ENCODE peak calls at places on chromosomes 12 and 14, in four cellular contexts. One of them, this sample, is unnamed.
A peak's percentile ranks its signal among the peaks of the same experiment; 100 is the strongest.

GRCh38 chr14:58109761-58110160 is 42.3 kb downstream of the ARMH4 start:
- DNase-seq in activated CD4-positive, alpha-beta T cell treated with anti-CD3 and anti-CD28 coated beads for 48 hours: no peak
- DNase-seq in CD4-positive, alpha-beta T cell: no peak
- DNase-seq in HCT116: no peak
- DNase-seq in this sample: no peak

GRCh38 chr12:70366581-70367267 is 634 bp downstream of the KCNMB4 start:
- DNase-seq in activated CD4-positive, alpha-beta T cell treated with anti-CD3 and anti-CD28 coated beads for 48 hours: peak; percentile 64
- DNase-seq in CD4-positive, alpha-beta T cell: peak; percentile 58
- DNase-seq in HCT116: peak; percentile 37
- DNase-seq in this sample: no peak

GRCh38 chr12:79919762-79920161 is 15.1 kb downstream of the PPP1R12A start:
- DNase-seq in activated CD4-positive, alpha-beta T cell treated with anti-CD3 and anti-CD28 coated beads for 48 hours: no peak
- DNase-seq in CD4-positive, alpha-beta T cell: no peak
- DNase-seq in HCT116: no peak
- DNase-seq in this sample: no peak

GRCh38 chr14:65352964-65353530 is 59.5 kb upstream of the FUT8 start:
- DNase-seq in activated CD4-positive, alpha-beta T cell treated with anti-CD3 and anti-CD28 coated beads for 48 hours: peak; percentile 37
- DNase-seq in CD4-positive, alpha-beta T cell: no peak
- DNase-seq in HCT116: peak; percentile 51
- DNase-seq in this sample: no peak

GRCh38 chr14:23114669-23115491 is 4.2 kb downstream of the CEBPE start:
- DNase-seq in activated CD4-positive, alpha-beta T cell treated with anti-CD3 and anti-CD28 coated beads for 48 hours: no peak
- DNase-seq in CD4-positive, alpha-beta T cell: no peak
- DNase-seq in HCT116: peak; percentile 42
- DNase-seq in this sample: no peak

GRCh38 chr12:102873077-102873476 is 44.0 kb downstream of the PAH start:
- DNase-seq in activated CD4-positive, alpha-beta T cell treated with anti-CD3 and anti-CD28 coated beads for 48 hours: no peak
- DNase-seq in CD4-positive, alpha-beta T cell: no peak
- DNase-seq in HCT116: no peak
- DNase-seq in this sample: no peak

GRCh38 chr12:53258541-53259539 is 9.3 kb upstream of the ESPL1 start:
- DNase-seq in activated CD4-positive, alpha-beta T cell treated with anti-CD3 and anti-CD28 coated beads for 48 hours: no peak
- DNase-seq in CD4-positive, alpha-beta T cell: no peak
- DNase-seq in HCT116: no peak
- DNase-seq in this sample: no peak

GRCh38 chr14:80055912-80056801 is 155.1 kb downstream of the DIO2 start:
- DNase-seq in activated CD4-positive, alpha-beta T cell treated with anti-CD3 and anti-CD28 coated beads for 48 hours: peak; percentile 3
- DNase-seq in CD4-positive, alpha-beta T cell: no peak
- DNase-seq in HCT116: no peak
- DNase-seq in this sample: peak; percentile 25

GRCh38 chr12:3032161-3032560 is 45.0 kb upstream of the TSPAN9 start:
- DNase-seq in activated CD4-positive, alpha-beta T cell treated with anti-CD3 and anti-CD28 coated beads for 48 hours: no peak
- DNase-seq in CD4-positive, alpha-beta T cell: no peak
- DNase-seq in HCT116: no peak
- DNase-seq in this sample: no peak

GRCh38 chr14:22420598-22421186 is 168.3 kb downstream of the DAD1 start:
- DNase-seq in activated CD4-positive, alpha-beta T cell treated with anti-CD3 and anti-CD28 coated beads for 48 hours: no peak
- DNase-seq in CD4-positive, alpha-beta T cell: no peak
- DNase-seq in HCT116: no peak
- DNase-seq in this sample: no peak

GRCh38 chr12:50249464-50250229 is 33.7 kb downstream of the LIMA1 start:
- DNase-seq in activated CD4-positive, alpha-beta T cell treated with anti-CD3 and anti-CD28 coated beads for 48 hours: peak; percentile 15
- DNase-seq in CD4-positive, alpha-beta T cell: no peak
- DNase-seq in HCT116: no peak
- DNase-seq in this sample: no peak

GRCh38 chr12:84842406-84843013 is 70.1 kb downstream of the SLC6A15 start:
- DNase-seq in activated CD4-positive, alpha-beta T cell treated with anti-CD3 and anti-CD28 coated beads for 48 hours: no peak
- DNase-seq in CD4-positive, alpha-beta T cell: no peak
- DNase-seq in HCT116: peak; percentile 28
- DNase-seq in this sample: no peak

GRCh38 chr12:19574606-19575005 is 135.3 kb downstream of the AEBP2 start:
- DNase-seq in activated CD4-positive, alpha-beta T cell treated with anti-CD3 and anti-CD28 coated beads for 48 hours: no peak
- DNase-seq in CD4-positive, alpha-beta T cell: no peak
- DNase-seq in HCT116: no peak
- DNase-seq in this sample: no peak

GRCh38 chr12:112430929-112431328 is 12.2 kb downstream of the PTPN11 start:
- DNase-seq in activated CD4-positive, alpha-beta T cell treated with anti-CD3 and anti-CD28 coated beads for 48 hours: peak; percentile 37
- DNase-seq in CD4-positive, alpha-beta T cell: no peak
- DNase-seq in HCT116: no peak
- DNase-seq in this sample: no peak

GRCh38 chr12:4894019-4894418 is 15.7 kb upstream of the KCNA1 start:
- DNase-seq in activated CD4-positive, alpha-beta T cell treated with anti-CD3 and anti-CD28 coated beads for 48 hours: no peak
- DNase-seq in CD4-positive, alpha-beta T cell: no peak
- DNase-seq in HCT116: no peak
- DNase-seq in this sample: no peak

GRCh38 chr12:19018302-19018980 is 111.1 kb upstream of the PLEKHA5 start:
- DNase-seq in activated CD4-positive, alpha-beta T cell treated with anti-CD3 and anti-CD28 coated beads for 48 hours: no peak
- DNase-seq in CD4-positive, alpha-beta T cell: no peak
- DNase-seq in HCT116: no peak
- DNase-seq in this sample: no peak

GRCh38 chr12:53474819-53475218 is 22.9 kb downstream of the PCBP2 start:
- DNase-seq in activated CD4-positive, alpha-beta T cell treated with anti-CD3 and anti-CD28 coated beads for 48 hours: no peak
- DNase-seq in CD4-positive, alpha-beta T cell: no peak
- DNase-seq in HCT116: no peak
- DNase-seq in this sample: no peak

GRCh38 chr14:31787377-31787776 is 226.2 kb downstream of the NUBPL start:
- DNase-seq in activated CD4-positive, alpha-beta T cell treated with anti-CD3 and anti-CD28 coated beads for 48 hours: no peak
- DNase-seq in CD4-positive, alpha-beta T cell: no peak
- DNase-seq in HCT116: peak; percentile 34
- DNase-seq in this sample: no peak

This sample was measured in iPS DF 19.7.